ENCODE peak calls at places on chromosomes 5 and 9, in nine cellular contexts. G is astrocyte of the spinal cord, P is nephron progenitor cell, F is stomach, E is cardiac fibroblast, M is right atrium auricular region, B is lower leg skin, Y is fibroblast of mammary gland, K is fibroblast of villous mesenchyme. Z is an unnamed sample.

GRCh38 chr5:155530046-155530445 is 516.5 kb downstream of the KIF4B start:
- DNase-seq in M (no peak), K (no peak), Y (peak; percentile 69), F (no peak), P (no peak), B (no peak), G (no peak), E (no peak), Z (no peak)

GRCh38 chr5:159933531-159934485 is 17.5 kb downstream of the ADRA1B start:
- DNase-seq in E (no peak), K (no peak), F (no peak), G (peak; percentile 70), M (no peak), B (no peak), P (no peak), Y (no peak), Z (no peak)

GRCh38 chr5:76855961-76856360 is 6.1 kb downstream of the S100Z start:
- DNase-seq in F (no peak), P (no peak), G (no peak), K (no peak), E (no peak), Y (no peak), B (no peak), M (no peak), Z (no peak)

GRCh38 chr9:86945868-86946711 is 1.2 kb downstream of the GAS1 start:
- DNase-seq in Y (peak; percentile 68), E (peak; percentile 82), K (peak; percentile 67), G (peak; percentile 65), M (no peak), F (peak; percentile 66), P (peak; percentile 60), B (peak; percentile 46), Z (peak; percentile 64)

GRCh38 chr5:14032944-14033343 is 88.5 kb upstream of the DNAH5 start:
- DNase-seq in Y (peak; percentile 58), P (no peak), M (no peak), E (peak; percentile 47), G (peak; percentile 64), F (no peak), K (no peak), B (no peak), Z (no peak)

GRCh38 chr9:137176302-137177182 is 4.7 kb upstream of the TMEM210 start:
- DNase-seq in Y (peak; percentile 34), P (peak; percentile 40), B (no peak), G (peak; percentile 18), E (peak; percentile 46), F (peak; percentile 53), M (no peak), K (peak; percentile 38), Z (no peak)

GRCh38 chr9:124423591-124423990 is 8.3 kb upstream of the PSMB7 start:
- DNase-seq in B (no peak), M (no peak), E (no peak), F (no peak), K (no peak), P (no peak), Y (no peak), G (no peak), Z (no peak)

GRCh38 chr9:68702493-68702892 is 2.5 kb upstream of the PIP5K1B start:
- DNase-seq in P (no peak), M (no peak), K (no peak), G (no peak), Y (peak; percentile 25), E (no peak), F (no peak), B (no peak), Z (no peak)

GRCh38 chr9:75088646-75089368 is 493 bp downstream of the OSTF1 start:
- DNase-seq in Y (peak; percentile 74), G (peak; percentile 63), P (peak; percentile 66), F (peak; percentile 84), M (peak; percentile 79), B (peak; percentile 71), K (peak; percentile 84), E (peak; percentile 70), Z (peak; percentile 49)

GRCh38 chr5:32329395-32329834 is 16.7 kb upstream of the MTMR12 start:
- DNase-seq in M (peak; percentile 81), K (peak; percentile 74), G (peak; percentile 67), F (peak; percentile 76), E (peak; percentile 80), P (peak; percentile 37), B (peak; percentile 44), Y (peak; percentile 65), Z (no peak)

GRCh38 chr9:105690742-105691141 is 3.6 kb upstream of the TMEM38B start:
- DNase-seq in B (no peak), Y (no peak), E (peak; percentile 42), F (no peak), P (no peak), M (no peak), G (no peak), K (peak; percentile 11), Z (no peak)

GRCh38 chr9:34603610-34604231 is 8.2 kb downstream of the RPP25L start:
- DNase-seq in B (peak; percentile 80), E (peak; percentile 79), F (peak; percentile 87), P (peak; percentile 95), K (peak; percentile 71), Y (peak; percentile 69), M (peak; percentile 89), G (peak; percentile 65), Z (peak; percentile 93)

GRCh38 chr5:14739538-14739937 is 75.0 kb downstream of the OTULIN start:
- DNase-seq in E (peak; percentile 58), K (peak; percentile 14), F (no peak), G (peak; percentile 57), Y (peak; percentile 78), M (no peak), P (no peak), B (no peak), Z (no peak)

GRCh38 chr5:160036243-160036642 is 27.3 kb downstream of the TTC1 start:
- DNase-seq in F (no peak), B (no peak), E (no peak), G (no peak), M (no peak), Y (no peak), P (no peak), K (no peak), Z (no peak)

GRCh38 chr9:6219981-6220380 is 4.4 kb downstream of the IL33 start:
- DNase-seq in E (peak; percentile 57), M (no peak), G (no peak), F (no peak), B (no peak), P (no peak), Y (no peak), K (no peak), Z (no peak)

GRCh38 chr9:121754655-121755436 is 103.4 kb downstream of the DAB2IP start:
- DNase-seq in Y (no peak), P (no peak), F (no peak), G (no peak), E (no peak), B (no peak), K (no peak), M (no peak), Z (no peak)

GRCh38 chr9:97695390-97695789 is 1.8 kb downstream of the XPA start:
- DNase-seq in E (no peak), F (no peak), M (no peak), Y (no peak), B (no peak), K (no peak), P (no peak), G (no peak), Z (no peak)

GRCh38 chr5:61176631-61177030 is 14.4 kb upstream of the SMIM15 start:
- DNase-seq in B (no peak), G (no peak), Y (no peak), F (no peak), P (no peak), E (no peak), M (no peak), K (no peak), Z (no peak)

GRCh38 chr5:170747851-170748250 is 35.7 kb upstream of the GABRP start:
- DNase-seq in F (no peak), E (peak; percentile 19), K (peak; percentile 24), B (no peak), Y (peak; percentile 8), P (peak; percentile 55), G (no peak), M (peak; percentile 56), Z (no peak)

GRCh38 chr9:128394404-128395168 is 23.4 kb downstream of the URM1 start:
- DNase-seq in G (no peak), P (no peak), K (no peak), E (no peak), M (no peak), F (no peak), B (no peak), Y (no peak), Z (no peak)

DNA sequence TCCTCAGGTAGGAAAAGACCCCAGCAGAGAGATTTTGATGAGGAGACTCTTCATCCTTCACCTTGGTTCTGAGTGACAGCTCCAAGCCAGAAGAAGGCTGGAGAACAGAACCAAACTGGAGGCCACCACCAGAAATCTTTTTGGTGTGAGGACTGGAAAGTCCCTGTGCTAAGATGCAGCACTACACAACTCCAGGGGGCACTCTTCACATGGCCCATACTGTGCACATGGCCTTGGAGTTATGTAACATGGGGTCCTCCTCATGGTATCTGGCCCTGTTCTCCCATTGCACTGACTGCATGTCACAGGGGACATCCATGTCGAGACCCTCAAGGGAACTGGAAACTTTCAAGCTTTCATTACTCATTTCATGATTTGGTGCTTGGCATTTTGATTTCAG is 17.3 kb upstream of the STX17 start:
- DNase-seq in F (no peak), K (no peak), G (no peak), M (no peak), Y (no peak), B (no peak), P (no peak), E (no peak), Z (no peak)
- TF ChIP-seq CTCF in F (no peak), K (no peak), G (no peak), M (no peak), Y (no peak), B (no peak), P (no peak), E (no peak), Z (no peak)

GRCh38 chr9:130429831-130430230 is 14.9 kb upstream of the ASS1 start:
- DNase-seq in K (no peak), B (no peak), Y (no peak), M (no peak), F (no peak), E (no peak), P (no peak), G (no peak), Z (no peak)
- TF ChIP-seq CTCF in K (no peak), B (no peak), Y (no peak), M (no peak), F (no peak), E (no peak), P (no peak), G (no peak), Z (no peak)

DNA sequence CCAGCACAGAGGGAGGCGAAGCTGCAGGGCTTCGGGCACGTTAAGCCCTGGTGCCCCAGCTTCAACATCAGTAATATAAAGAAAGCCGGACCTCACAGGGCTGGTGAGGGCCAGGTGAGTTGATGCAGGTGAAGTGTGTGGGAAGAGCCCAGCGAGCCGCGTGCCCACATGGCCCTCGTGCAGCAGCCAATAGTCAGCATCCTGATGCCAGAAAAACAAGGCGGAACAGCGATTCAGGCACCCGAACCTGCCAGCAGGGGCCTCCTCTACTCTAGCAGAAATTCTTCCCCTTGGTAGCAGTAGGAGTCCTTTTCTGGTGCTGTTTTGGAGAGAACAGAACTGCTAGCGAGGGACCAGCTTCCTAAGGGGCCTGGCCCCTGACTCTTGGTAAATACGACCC is 7.8 kb downstream of the MED10 start:
- DNase-seq in B (no peak), K (no peak), G (no peak), P (no peak), M (peak; percentile 23), F (no peak), E (no peak), Y (no peak), Z (no peak)
- TF ChIP-seq CTCF in B (no peak), K (no peak), G (no peak), P (no peak), M (no peak), F (no peak), E (no peak), Y (no peak), Z (no peak)

GRCh38 chr9:127187231-127187956 is 65.0 kb upstream of the ANGPTL2 start:
- DNase-seq in F (peak; percentile 60), K (peak; percentile 99), Y (peak; percentile 99), M (peak; percentile 94), G (peak; percentile 95), P (no peak), B (peak; percentile 86), E (peak; percentile 99), Z (no peak)
- TF ChIP-seq CTCF in F (no peak), K (no peak), Y (no peak), M (no peak), G (no peak), P (no peak), B (no peak), E (no peak), Z (no peak)

Z was measured in mesothelial cell of epicardium.